ENCODE peak calls at places on chromosomes 7 and 10, in seven cellular contexts. One of them, this sample, is unnamed.

GRCh38 chr7:24419070-24419469 is 135.1 kb downstream of the NPY start:
- DNase-seq in neuronal stem cell: no peak
- DNase-seq in trophoblast cell: peak
- DNase-seq in H9: peak
- DNase-seq in mesenchymal stem cell: peak
- DNase-seq in IMR-90: no peak
- DNase-seq in H1: no peak
- DNase-seq in this sample: peak

GRCh38 chr10:118721005-118721876 is 33.5 kb downstream of the CACUL1 start:
- DNase-seq in neuronal stem cell: peak
- DNase-seq in IMR-90: peak
- DNase-seq in mesenchymal stem cell: peak
- DNase-seq in trophoblast cell: peak
- DNase-seq in H1: no peak
- DNase-seq in H9: no peak
- DNase-seq in this sample: peak

GRCh38 chr10:5105626-5106025 is 11.4 kb downstream of the AKR1C3 start:
- DNase-seq in IMR-90: no peak
- DNase-seq in mesenchymal stem cell: no peak
- DNase-seq in neuronal stem cell: no peak
- DNase-seq in H9: no peak
- DNase-seq in trophoblast cell: no peak
- DNase-seq in H1: no peak
- DNase-seq in this sample: no peak

GRCh38 chr7:54813398-54813797 is 54.4 kb upstream of the SEC61G start:
- DNase-seq in H9: no peak
- DNase-seq in trophoblast cell: no peak
- DNase-seq in IMR-90: no peak
- DNase-seq in neuronal stem cell: no peak
- DNase-seq in H1: no peak
- DNase-seq in mesenchymal stem cell: no peak
- DNase-seq in this sample: no peak

GRCh38 chr10:11757820-11758463 is 15.8 kb downstream of the ECHDC3 start:
- DNase-seq in H1: peak
- DNase-seq in neuronal stem cell: peak
- DNase-seq in trophoblast cell: peak
- DNase-seq in H9: peak
- DNase-seq in mesenchymal stem cell: peak
- DNase-seq in IMR-90: peak
- DNase-seq in this sample: peak

GRCh38 chr7:22356855-22357310 is at the start of gene RAPGEF5:
- DNase-seq in IMR-90: no peak
- DNase-seq in neuronal stem cell: peak
- DNase-seq in trophoblast cell: peak
- DNase-seq in H9: peak
- DNase-seq in mesenchymal stem cell: no peak
- DNase-seq in H1: no peak
- DNase-seq in this sample: peak

GRCh38 chr10:6211341-6212265 is 8.9 kb downstream of the PFKFB3 start:
- DNase-seq in neuronal stem cell: peak
- DNase-seq in H9: peak
- DNase-seq in mesenchymal stem cell: no peak
- DNase-seq in H1: no peak
- DNase-seq in trophoblast cell: peak
- DNase-seq in IMR-90: peak
- DNase-seq in this sample: peak

GRCh38 chr10:131943021-131943814 is 38.5 kb downstream of the BNIP3 start:
- DNase-seq in mesenchymal stem cell: peak
- DNase-seq in H9: peak
- DNase-seq in trophoblast cell: no peak
- DNase-seq in H1: peak
- DNase-seq in IMR-90: no peak
- DNase-seq in neuronal stem cell: no peak
- DNase-seq in this sample: peak

GRCh38 chr7:79453558-79454324 is at the start of gene MAGI2:
- DNase-seq in mesenchymal stem cell: peak
- DNase-seq in neuronal stem cell: peak
- DNase-seq in IMR-90: peak
- DNase-seq in trophoblast cell: peak
- DNase-seq in H1: no peak
- DNase-seq in H9: peak
- DNase-seq in this sample: peak

GRCh38 chr10:113993489-113993932 is 50.2 kb upstream of the ADRB1 start:
- DNase-seq in H1: no peak
- DNase-seq in H9: no peak
- DNase-seq in mesenchymal stem cell: peak
- DNase-seq in neuronal stem cell: no peak
- DNase-seq in trophoblast cell: no peak
- DNase-seq in IMR-90: no peak
- DNase-seq in this sample: peak

GRCh38 chr7:68529221-68529620 is 1069.1 kb upstream of the AUTS2 start:
- DNase-seq in H9: peak
- DNase-seq in trophoblast cell: no peak
- DNase-seq in IMR-90: no peak
- DNase-seq in neuronal stem cell: no peak
- DNase-seq in mesenchymal stem cell: no peak
- DNase-seq in H1: no peak
- DNase-seq in this sample: peak

GRCh38 chr10:103693070-103693811 is 162.1 kb downstream of the SH3PXD2A start:
- DNase-seq in neuronal stem cell: no peak
- DNase-seq in trophoblast cell: no peak
- DNase-seq in H9: no peak
- DNase-seq in H1: no peak
- DNase-seq in IMR-90: no peak
- DNase-seq in mesenchymal stem cell: peak
- DNase-seq in this sample: peak

GRCh38 chr10:127889605-127890195 is 3.0 kb downstream of the CLRN3 start:
- DNase-seq in IMR-90: peak
- DNase-seq in trophoblast cell: peak
- DNase-seq in H1: no peak
- DNase-seq in neuronal stem cell: no peak
- DNase-seq in mesenchymal stem cell: peak
- DNase-seq in H9: no peak
- DNase-seq in this sample: no peak

GRCh38 chr7:87435546-87435945 is 39.9 kb downstream of the ABCB4 start:
- DNase-seq in IMR-90: peak
- DNase-seq in trophoblast cell: no peak
- DNase-seq in H1: no peak
- DNase-seq in neuronal stem cell: no peak
- DNase-seq in mesenchymal stem cell: no peak
- DNase-seq in H9: no peak
- DNase-seq in this sample: no peak

GRCh38 chr7:520503-521161 is 986 bp upstream of the PDGFA start:
- DNase-seq in H9: peak
- DNase-seq in neuronal stem cell: no peak
- DNase-seq in H1: no peak
- DNase-seq in trophoblast cell: no peak
- DNase-seq in IMR-90: no peak
- DNase-seq in mesenchymal stem cell: peak
- DNase-seq in this sample: peak

GRCh38 chr7:78176186-78176585 is 377.6 kb downstream of the PHTF2 start:
- DNase-seq in IMR-90: peak
- DNase-seq in mesenchymal stem cell: no peak
- DNase-seq in H1: no peak
- DNase-seq in H9: no peak
- DNase-seq in trophoblast cell: no peak
- DNase-seq in neuronal stem cell: no peak
- DNase-seq in this sample: no peak

GRCh38 chr10:44161196-44161595 is 223.7 kb downstream of the CXCL12 start:
- DNase-seq in H1: no peak
- DNase-seq in H9: no peak
- DNase-seq in IMR-90: no peak
- DNase-seq in mesenchymal stem cell: no peak
- DNase-seq in trophoblast cell: no peak
- DNase-seq in neuronal stem cell: peak
- DNase-seq in this sample: peak
- H3K4ac ChIP-seq in H1: no peak
- H3K4ac ChIP-seq in H9: no peak
- H3K4ac ChIP-seq in IMR-90: no peak
- H3K4ac ChIP-seq in mesenchymal stem cell: no peak
- H3K4ac ChIP-seq in trophoblast cell: no peak
- H3K4ac ChIP-seq in neuronal stem cell: no peak
- H3K4ac ChIP-seq in this sample: no peak

GRCh38 chr10:43065761-43066160 is 11.1 kb upstream of the RET start:
- DNase-seq in H9: no peak
- DNase-seq in neuronal stem cell: no peak
- DNase-seq in mesenchymal stem cell: no peak
- DNase-seq in trophoblast cell: no peak
- DNase-seq in H1: no peak
- DNase-seq in IMR-90: no peak
- DNase-seq in this sample: no peak
- H3K18ac ChIP-seq in H9: no peak
- H3K18ac ChIP-seq in neuronal stem cell: peak
- H3K18ac ChIP-seq in mesenchymal stem cell: no peak
- H3K18ac ChIP-seq in trophoblast cell: no peak
- H3K18ac ChIP-seq in H1: no peak
- H3K18ac ChIP-seq in IMR-90: no peak
- H3K18ac ChIP-seq in this sample: no peak

GRCh38 chr10:33569693-33570092 is 235.2 kb upstream of the NRP1 start:
- DNase-seq in H9: no peak
- DNase-seq in H1: no peak
- DNase-seq in trophoblast cell: no peak
- DNase-seq in IMR-90: no peak
- DNase-seq in neuronal stem cell: no peak
- DNase-seq in mesenchymal stem cell: no peak
- DNase-seq in this sample: no peak

GRCh38 chr10:33566426-33566825 is 232.0 kb upstream of the NRP1 start:
- DNase-seq in mesenchymal stem cell: no peak
- DNase-seq in trophoblast cell: no peak
- DNase-seq in H1: no peak
- DNase-seq in IMR-90: no peak
- DNase-seq in neuronal stem cell: no peak
- DNase-seq in H9: peak
- DNase-seq in this sample: no peak

GRCh38 chr10:33570495-33570894 is 236.0 kb upstream of the NRP1 start:
- DNase-seq in H9: no peak
- DNase-seq in neuronal stem cell: no peak
- DNase-seq in IMR-90: no peak
- DNase-seq in trophoblast cell: peak
- DNase-seq in H1: no peak
- DNase-seq in mesenchymal stem cell: no peak
- DNase-seq in this sample: no peak

GRCh38 chr10:33566001-33566400 is 231.5 kb upstream of the NRP1 start:
- DNase-seq in trophoblast cell: peak
- DNase-seq in neuronal stem cell: no peak
- DNase-seq in IMR-90: no peak
- DNase-seq in mesenchymal stem cell: no peak
- DNase-seq in H9: no peak
- DNase-seq in H1: no peak
- DNase-seq in this sample: no peak

DNA sequence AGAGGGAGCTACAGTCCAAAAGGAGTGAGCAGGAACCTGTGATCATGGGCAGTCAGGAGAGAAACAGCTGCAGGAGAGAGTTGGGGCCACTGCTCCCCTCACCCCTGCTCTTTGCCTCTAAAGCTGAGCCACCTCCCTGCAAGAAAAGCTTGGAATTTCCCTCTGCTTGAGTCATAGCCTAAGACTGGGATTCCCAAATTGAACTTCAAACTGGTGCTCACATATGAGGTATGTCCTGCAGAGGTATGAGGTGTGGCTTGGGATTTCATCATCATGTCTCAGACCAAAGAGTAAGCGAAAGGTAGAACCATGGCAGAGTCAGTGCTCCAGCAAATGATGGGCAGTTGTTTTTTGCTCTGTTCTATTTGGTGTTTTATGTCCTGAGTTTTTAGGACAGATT is 237.1 kb upstream of the NRP1 start:
- DNase-seq in mesenchymal stem cell: no peak
- DNase-seq in IMR-90: peak
- DNase-seq in H9: no peak
- DNase-seq in H1: no peak
- DNase-seq in neuronal stem cell: no peak
- DNase-seq in trophoblast cell: peak
- DNase-seq in this sample: peak
- H2BK120ac ChIP-seq in mesenchymal stem cell: no peak
- H2BK120ac ChIP-seq in IMR-90: no peak
- H2BK120ac ChIP-seq in H9: no peak
- H2BK120ac ChIP-seq in H1: no peak
- H2BK120ac ChIP-seq in neuronal stem cell: no peak
- H2BK120ac ChIP-seq in trophoblast cell: no peak
- H2BK120ac ChIP-seq in this sample: no peak

GRCh38 chr7:44671069-44671468 is 64.6 kb downstream of the OGDH start:
- DNase-seq in H9: no peak
- DNase-seq in neuronal stem cell: no peak
- DNase-seq in trophoblast cell: no peak
- DNase-seq in H1: no peak
- DNase-seq in mesenchymal stem cell: no peak
- DNase-seq in IMR-90: no peak
- DNase-seq in this sample: no peak

GRCh38 chr7:44665531-44666213 is 59.2 kb downstream of the OGDH start:
- DNase-seq in mesenchymal stem cell: peak
- DNase-seq in H9: no peak
- DNase-seq in neuronal stem cell: no peak
- DNase-seq in H1: no peak
- DNase-seq in trophoblast cell: peak
- DNase-seq in IMR-90: peak
- DNase-seq in this sample: peak

GRCh38 chr7:44667190-44667589 is 60.8 kb downstream of the OGDH start:
- DNase-seq in mesenchymal stem cell: no peak
- DNase-seq in H9: no peak
- DNase-seq in IMR-90: no peak
- DNase-seq in H1: no peak
- DNase-seq in trophoblast cell: no peak
- DNase-seq in neuronal stem cell: no peak
- DNase-seq in this sample: no peak

GRCh38 chr7:44664756-44665461 is 58.5 kb downstream of the OGDH start:
- DNase-seq in neuronal stem cell: no peak
- DNase-seq in trophoblast cell: no peak
- DNase-seq in IMR-90: no peak
- DNase-seq in H9: no peak
- DNase-seq in mesenchymal stem cell: no peak
- DNase-seq in H1: no peak
- DNase-seq in this sample: no peak

GRCh38 chr7:44666566-44666965 is 60.1 kb downstream of the OGDH start:
- DNase-seq in H1: no peak
- DNase-seq in mesenchymal stem cell: no peak
- DNase-seq in IMR-90: no peak
- DNase-seq in trophoblast cell: no peak
- DNase-seq in neuronal stem cell: no peak
- DNase-seq in H9: no peak
- DNase-seq in this sample: no peak
- H3K4ac ChIP-seq in H1: no peak
- H3K4ac ChIP-seq in mesenchymal stem cell: no peak
- H3K4ac ChIP-seq in IMR-90: no peak
- H3K4ac ChIP-seq in trophoblast cell: no peak
- H3K4ac ChIP-seq in neuronal stem cell: no peak
- H3K4ac ChIP-seq in H9: no peak
- H3K4ac ChIP-seq in this sample: no peak

GRCh38 chr10:108095932-108096925 is 931.7 kb upstream of the SORCS1 start:
- DNase-seq in IMR-90: no peak
- DNase-seq in trophoblast cell: no peak
- DNase-seq in neuronal stem cell: no peak
- DNase-seq in H9: peak
- DNase-seq in mesenchymal stem cell: no peak
- DNase-seq in H1: no peak
- DNase-seq in this sample: no peak
- H3K18ac ChIP-seq in IMR-90: no peak
- H3K18ac ChIP-seq in trophoblast cell: no peak
- H3K18ac ChIP-seq in neuronal stem cell: peak
- H3K18ac ChIP-seq in H9: no peak
- H3K18ac ChIP-seq in mesenchymal stem cell: no peak
- H3K18ac ChIP-seq in H1: no peak
- H3K18ac ChIP-seq in this sample: no peak

GRCh38 chr10:78513986-78514385 is 480.3 kb downstream of the RPS24 start:
- DNase-seq in trophoblast cell: no peak
- DNase-seq in H1: no peak
- DNase-seq in H9: no peak
- DNase-seq in neuronal stem cell: no peak
- DNase-seq in IMR-90: no peak
- DNase-seq in mesenchymal stem cell: no peak
- DNase-seq in this sample: peak
- H2BK120ac ChIP-seq in trophoblast cell: peak
- H2BK120ac ChIP-seq in H1: no peak
- H2BK120ac ChIP-seq in H9: no peak
- H2BK120ac ChIP-seq in neuronal stem cell: no peak
- H2BK120ac ChIP-seq in IMR-90: no peak
- H2BK120ac ChIP-seq in mesenchymal stem cell: no peak
- H2BK120ac ChIP-seq in this sample: no peak